ENCODE peak calls at places on chromosomes 12 and 14, in four cellular contexts. P, W, S and B are unnamed samples.

GRCh38 chr12:79155703-79156102 is 291.1 kb downstream of the SYT1 start:
- DNase-seq in P (no peak), W (peak), S (no peak), B (no peak)

GRCh38 chr12:65536876-65537661 is 258.6 kb downstream of the MSRB3 start:
- DNase-seq in P (no peak), W (peak), S (no peak), B (peak)

GRCh38 chr14:85532981-85533820 is 3.3 kb downstream of the FLRT2 start:
- DNase-seq in P (peak), W (no peak), S (no peak), B (no peak)

GRCh38 chr12:47991106-47991550 is 13.1 kb downstream of the COL2A1 start:
- DNase-seq in P (no peak), W (no peak), S (no peak), B (no peak)

GRCh38 chr14:29865299-29865698 is 62.3 kb downstream of the PRKD1 start:
- DNase-seq in P (no peak), W (no peak), S (no peak), B (no peak)

GRCh38 chr12:86379337-86379736 is 123.1 kb upstream of the MGAT4C start:
- DNase-seq in P (no peak), W (no peak), S (no peak), B (no peak)

GRCh38 chr14:56660677-56661389 is 81.2 kb downstream of the TMEM260 start:
- DNase-seq in P (no peak), W (no peak), S (no peak), B (no peak)

GRCh38 chr14:58746261-58746660 is 108.5 kb downstream of the DACT1 start:
- DNase-seq in P (no peak), W (no peak), S (no peak), B (no peak)

GRCh38 chr12:90333939-90334338 is 621.0 kb downstream of the CCER1 start:
- DNase-seq in P (no peak), W (no peak), S (no peak), B (no peak)

GRCh38 chr12:50690923-50691322 is 73.0 kb upstream of the ATF1 start:
- DNase-seq in P (no peak), W (no peak), S (no peak), B (no peak)

GRCh38 chr12:77725611-77726010 is 105.1 kb upstream of the NAV3 start:
- DNase-seq in P (no peak), W (peak), S (no peak), B (no peak)

GRCh38 chr12:3148366-3149000 is 71.3 kb downstream of the TSPAN9 start:
- DNase-seq in P (no peak), W (no peak), S (no peak), B (no peak)

GRCh38 chr14:69719501-69719951 is 47.4 kb upstream of the SRSF5 start:
- DNase-seq in P (peak), W (peak), S (no peak), B (no peak)

GRCh38 chr12:117590999-117591398 is 229.6 kb upstream of the NOS1 start:
- DNase-seq in P (no peak), W (no peak), S (no peak), B (no peak)

GRCh38 chr12:52007158-52007921 is 594 bp downstream of the TAMALIN start:
- DNase-seq in P (no peak), W (no peak), S (peak), B (no peak)

GRCh38 chr14:69039287-69039628 is 60.2 kb upstream of the ACTN1 start:
- DNase-seq in P (no peak), W (no peak), S (no peak), B (no peak)

GRCh38 chr14:88613552-88614010 is 50.7 kb downstream of the ZC3H14 start:
- DNase-seq in P (peak), W (peak), S (no peak), B (no peak)